ENCODE peak calls at places on chromosome 11, in six cellular contexts. O is upper lobe of right lung; A is nephron progenitor cell; P is fibroblast of gingiva; L is activated gamma-delta T cell treated with anti-CD3 and anti-CD28 coated beads, Interleukin-2, amount 50 U/mL, for 16 hours; K is left colon. V is an unnamed sample.

GRCh38 chr11:29328961-29329441 is 687.8 kb downstream of the KCNA4 start:
- DNase-seq in O (no peak), A (no peak), P (peak; percentile 64), L (no peak), K (no peak), V (no peak)

GRCh38 chr11:85750646-85751045 is 60.3 kb downstream of the SYTL2 start:
- DNase-seq in O (no peak), A (no peak), P (no peak), L (no peak), K (no peak), V (no peak)

GRCh38 chr11:125315088-125315740 is 150.7 kb downstream of the PKNOX2 start:
- DNase-seq in O (no peak), A (no peak), P (no peak), L (no peak), K (peak; percentile 21), V (no peak)

GRCh38 chr11:87769626-87770025 is 405.6 kb downstream of the RAB38 start:
- DNase-seq in O (no peak), A (no peak), P (no peak), L (no peak), K (no peak), V (no peak)

GRCh38 chr11:121473064-121473777 is 20.5 kb upstream of the SORL1-AS1 start:
- DNase-seq in O (no peak), A (no peak), P (peak; percentile 7), L (no peak), K (no peak), V (no peak)

GRCh38 chr11:23688835-23689234 is 808.0 kb upstream of the LUZP2 start:
- DNase-seq in O (no peak), A (no peak), P (no peak), L (no peak), K (no peak), V (no peak)

GRCh38 chr11:32893091-32893946 is 708 bp downstream of the QSER1 start:
- DNase-seq in O (peak; percentile 82), A (peak; percentile 81), P (peak; percentile 7), L (peak; percentile 31), K (peak; percentile 71), V (peak; percentile 28)

GRCh38 chr11:62472063-62472884 is 53.4 kb downstream of the SCGB1A1 start:
- DNase-seq in O (no peak), A (no peak), P (no peak), L (no peak), K (no peak), V (no peak)

GRCh38 chr11:201936-202335 is 5.3 kb downstream of the BET1L start:
- DNase-seq in O (no peak), A (no peak), P (no peak), L (no peak), K (no peak), V (no peak)

GRCh38 chr11:3165152-3165705 is at the start of gene OSBPL5:
- DNase-seq in O (peak; percentile 89), A (peak; percentile 82), P (peak; percentile 71), L (peak; percentile 31), K (peak; percentile 84), V (peak; percentile 33)

GRCh38 chr11:127651175-127651887 is 650.8 kb upstream of the KIRREL3 start:
- DNase-seq in O (no peak), A (no peak), P (no peak), L (no peak), K (no peak), V (no peak)

GRCh38 chr11:16843307-16843706 is 104.9 kb downstream of the C11orf58 start:
- DNase-seq in O (no peak), A (no peak), P (no peak), L (no peak), K (peak; percentile 54), V (no peak)

GRCh38 chr11:25587496-25587895 is 744.4 kb upstream of the ANO3 start:
- DNase-seq in O (no peak), A (no peak), P (no peak), L (no peak), K (no peak), V (no peak)

GRCh38 chr11:11987503-11988022 is 20.9 kb downstream of the DKK3 start:
- DNase-seq in O (no peak), A (no peak), P (peak; percentile 36), L (no peak), K (no peak), V (no peak)

GRCh38 chr11:6472934-6473333 is 807 bp downstream of the TRIM3 start:
- DNase-seq in O (no peak), A (no peak), P (no peak), L (no peak), K (no peak), V (no peak)

GRCh38 chr11:108774037-108774436 is 109.2 kb downstream of the DDX10 start:
- DNase-seq in O (no peak), A (no peak), P (peak; percentile 1), L (no peak), K (no peak), V (no peak)

GRCh38 chr11:120199613-120200012 is 11.2 kb upstream of the OAF start:
- DNase-seq in O (no peak), A (no peak), P (no peak), L (no peak), K (no peak), V (no peak)

GRCh38 chr11:72430743-72431570 is 3.4 kb downstream of the CLPB start:
- DNase-seq in O (no peak), A (peak; percentile 25), P (peak; percentile 53), L (peak; percentile 7), K (peak; percentile 34), V (no peak)

GRCh38 chr11:35735903-35736302 is 73.3 kb downstream of the TRIM44 start:
- DNase-seq in O (no peak), A (no peak), P (no peak), L (no peak), K (no peak), V (no peak)

GRCh38 chr11:2575611-2576051 is 124.2 kb downstream of the KCNQ1OT1 start:
- DNase-seq in O (peak; percentile 39), A (no peak), P (no peak), L (no peak), K (peak; percentile 38), V (no peak)

GRCh38 chr11:100624346-100624745 is 62.7 kb upstream of the ARHGAP42 start:
- DNase-seq in O (no peak), A (no peak), P (no peak), L (no peak), K (no peak), V (no peak)

GRCh38 chr11:34052608-34053160 is 1.2 kb downstream of the CAPRIN1 start:
- DNase-seq in O (peak; percentile 70), A (peak; percentile 20), P (no peak), L (peak; percentile 6), K (peak; percentile 42), V (peak; percentile 24)

GRCh38 chr11:118587952-118588351 is 15.7 kb downstream of the ARCN1 start:
- DNase-seq in O (no peak), A (no peak), P (no peak), L (no peak), K (no peak), V (no peak)

GRCh38 chr11:27447288-27447914 is 25.2 kb downstream of the LGR4 start:
- DNase-seq in O (no peak), A (no peak), P (no peak), L (no peak), K (no peak), V (no peak)

GRCh38 chr11:63939351-63939920 is 634 bp downstream of the NAA40 start:
- DNase-seq in O (no peak), A (no peak), P (no peak), L (no peak), K (peak; percentile 46), V (no peak)

GRCh38 chr11:62449451-62449851 is 30.6 kb downstream of the SCGB1A1 start:
- DNase-seq in O (no peak), A (no peak), P (no peak), L (no peak), K (peak; percentile 58), V (no peak)

GRCh38 chr11:47406896-47407745 is 1.3 kb upstream of the SLC39A13 start:
- DNase-seq in O (no peak), A (no peak), P (peak; percentile 66), L (no peak), K (no peak), V (no peak)

GRCh38 chr11:71241721-71242259 is 10.6 kb downstream of the SHANK2 start:
- DNase-seq in O (no peak), A (no peak), P (no peak), L (no peak), K (no peak), V (no peak)

GRCh38 chr11:61498767-61499341 is 9.7 kb upstream of the LRRC10B start:
- DNase-seq in O (no peak), A (no peak), P (no peak), L (no peak), K (no peak), V (no peak)

GRCh38 chr11:72578541-72578940 is 95.7 kb downstream of the PDE2A start:
- DNase-seq in O (peak; percentile 37), A (no peak), P (no peak), L (no peak), K (no peak), V (no peak)

GRCh38 chr11:31827458-31828206 is 16.5 kb upstream of the PAX6 start:
- DNase-seq in O (no peak), A (no peak), P (no peak), L (no peak), K (no peak), V (no peak)

GRCh38 chr11:95152878-95153856 is 63.5 kb downstream of the ENDOD1 start:
- DNase-seq in O (no peak), A (no peak), P (no peak), L (no peak), K (no peak), V (peak; percentile 8)

GRCh38 chr11:121024989-121025388 is 1.1 kb downstream of the TBCEL start:
- DNase-seq in O (no peak), A (no peak), P (peak; percentile 23), L (no peak), K (no peak), V (no peak)

GRCh38 chr11:119363081-119363861 is 16.8 kb upstream of the MFRP start:
- DNase-seq in O (no peak), A (no peak), P (no peak), L (no peak), K (no peak), V (no peak)

GRCh38 chr11:57546869-57547518 is 9.6 kb downstream of the SMTNL1 start:
- DNase-seq in O (peak; percentile 20), A (peak; percentile 12), P (peak; percentile 21), L (no peak), K (no peak), V (no peak)

GRCh38 chr11:117423046-117423575 is 95.5 kb downstream of the CEP164 start:
- DNase-seq in O (peak; percentile 35), A (no peak), P (no peak), L (no peak), K (no peak), V (no peak)

GRCh38 chr11:130719516-130719915 is 196.8 kb downstream of the SNX19 start:
- DNase-seq in O (no peak), A (no peak), P (peak; percentile 34), L (no peak), K (no peak), V (no peak)

GRCh38 chr11:129023968-129024676 is 81.5 kb upstream of the TP53AIP1 start:
- DNase-seq in O (no peak), A (peak; percentile 3), P (no peak), L (no peak), K (peak; percentile 81), V (no peak)

V was measured in stimulated activated CD8-positive, alpha-beta memory T cell treated with anti-CD3 and anti-CD28 coated beads, Interleukin-12 subunit alpha, Interleukin-12 subunit beta, amount 100 ng/mL, for 4 hours.